ENCODE peak calls at places on chromosomes 4 and X, in seven cellular contexts. O is stimulated activated CD8-positive, alpha-beta memory T cell treated with anti-CD3 and anti-CD28 coated beads, Interleukin-15, amount 100 ng/mL, for 1 hour; X is endothelial cell; A is fibroblast of pulmonary artery; H is anterior cingulate cortex; Z is EH; T is H9. N is an unnamed sample.

GRCh38 chr4:87916636-87917035 is 58.9 kb upstream of the SPP1 start:
- DNase-seq in Z (no peak), T (no peak), X (no peak), H (no peak), O (no peak), A (no peak), N (no peak)

GRCh38 chrX:13658602-13659001 is 5.7 kb downstream of the TCEANC start:
- DNase-seq in X (no peak), T (no peak), H (no peak), Z (peak; percentile 56), A (peak; percentile 69), O (no peak), N (no peak)

GRCh38 chrX:36898301-36898700 is 109.9 kb upstream of the FAM47C start:
- DNase-seq in H (no peak), Z (peak; percentile 0), A (peak; percentile 2), O (no peak), T (no peak), X (no peak), N (no peak)

GRCh38 chrX:31580227-31580626 is 508.4 kb upstream of the FTHL17 start:
- DNase-seq in A (no peak), H (no peak), O (no peak), X (no peak), T (no peak), Z (peak; percentile 35), N (no peak)

GRCh38 chrX:11261260-11261659 is 32.0 kb upstream of the AMELX start:
- DNase-seq in O (no peak), Z (peak; percentile 83), H (no peak), A (peak; percentile 58), T (no peak), X (no peak), N (no peak)

GRCh38 chrX:22081475-22082092 is 49.5 kb downstream of the PHEX start:
- DNase-seq in H (no peak), O (peak; percentile 14), X (peak; percentile 56), Z (peak; percentile 59), A (peak; percentile 69), T (peak; percentile 50), N (peak; percentile 38)

GRCh38 chr4:8045909-8046308 is 106.2 kb upstream of the AFAP1 start:
- DNase-seq in A (no peak), T (no peak), H (no peak), Z (no peak), O (no peak), X (no peak), N (no peak)

GRCh38 chrX:110791206-110791605 is 4.4 kb downstream of the CHRDL1 start:
- DNase-seq in A (no peak), H (no peak), T (no peak), O (no peak), Z (no peak), X (no peak), N (no peak)

GRCh38 chr4:41692717-41693345 is 55.7 kb downstream of the PHOX2B start:
- DNase-seq in Z (peak; percentile 65), T (peak; percentile 77), H (peak; percentile 21), X (peak; percentile 54), A (peak; percentile 70), O (no peak), N (peak; percentile 2)

GRCh38 chrX:110210417-110211139 is 107.3 kb downstream of the AMMECR1 start:
- DNase-seq in H (no peak), A (peak; percentile 73), Z (peak; percentile 93), T (no peak), O (no peak), X (no peak), N (no peak)

GRCh38 chr4:2303121-2303685 is 41.3 kb upstream of the MXD4 start:
- DNase-seq in Z (no peak), H (no peak), A (no peak), T (no peak), O (no peak), X (no peak), N (no peak)

GRCh38 chr4:13966241-13967195 is 339.0 kb upstream of the BOD1L1 start:
- DNase-seq in A (peak; percentile 90), Z (peak; percentile 90), T (no peak), O (no peak), H (no peak), X (no peak), N (no peak)

GRCh38 chr4:17189322-17189721 is 290.9 kb upstream of the LDB2 start:
- DNase-seq in O (no peak), T (no peak), X (no peak), Z (peak; percentile 79), A (peak; percentile 75), H (no peak), N (no peak)

GRCh38 chr4:169658970-169659735 is 38.8 kb downstream of the CLCN3 start:
- DNase-seq in Z (no peak), A (peak; percentile 9), H (no peak), X (no peak), O (no peak), T (no peak), N (no peak)

GRCh38 chr4:138062929-138063328 is 179.2 kb downstream of the SLC7A11 start:
- DNase-seq in Z (peak; percentile 68), T (peak; percentile 53), X (peak; percentile 22), A (peak; percentile 68), H (no peak), O (no peak), N (no peak)

GRCh38 chr4:63965875-63966274 is 443.4 kb downstream of the TECRL start:
- DNase-seq in O (no peak), T (no peak), X (no peak), A (no peak), Z (no peak), H (no peak), N (no peak)

GRCh38 chr4:39339968-39340367 is 26.2 kb downstream of the RFC1 start:
- DNase-seq in O (no peak), X (no peak), Z (no peak), T (no peak), A (no peak), H (no peak), N (no peak)

GRCh38 chrX:76279007-76279406 is 106.1 kb downstream of the PBDC1 start:
- DNase-seq in A (peak; percentile 64), H (no peak), X (peak; percentile 38), O (peak; percentile 6), T (peak; percentile 39), Z (peak; percentile 54), N (peak; percentile 8)

N was measured in CD4-positive, alpha-beta T cell.